ENCODE peak calls at places on chromosomes 16 and 17, in seven cellular contexts. One of them, this sample, is unnamed.

GRCh38 chr16:35752012-35752772 is 2292.8 kb downstream of the TP53TG3F start:
- DNase-seq in foreskin keratinocyte: no peak
- DNase-seq in naive thymus-derived CD4-positive, alpha-beta T cell: no peak
- DNase-seq in GM12878: no peak
- DNase-seq in CD4-positive, alpha-beta T cell: no peak
- DNase-seq in CD8-positive, alpha-beta memory T cell: no peak
- DNase-seq in dorsolateral prefrontal cortex: no peak
- DNase-seq in this sample: no peak

GRCh38 chr16:49350265-49351103 is 23.1 kb upstream of the C16orf78 start:
- DNase-seq in foreskin keratinocyte: peak; percentile 19
- DNase-seq in naive thymus-derived CD4-positive, alpha-beta T cell: no peak
- DNase-seq in GM12878: no peak
- DNase-seq in CD4-positive, alpha-beta T cell: peak; percentile 54
- DNase-seq in CD8-positive, alpha-beta memory T cell: no peak
- DNase-seq in dorsolateral prefrontal cortex: peak; percentile 80
- DNase-seq in this sample: peak; percentile 71

GRCh38 chr17:45265823-45266222 is 3.9 kb upstream of the SPATA32 start:
- DNase-seq in foreskin keratinocyte: no peak
- DNase-seq in naive thymus-derived CD4-positive, alpha-beta T cell: no peak
- DNase-seq in GM12878: no peak
- DNase-seq in CD4-positive, alpha-beta T cell: no peak
- DNase-seq in CD8-positive, alpha-beta memory T cell: no peak
- DNase-seq in dorsolateral prefrontal cortex: no peak
- DNase-seq in this sample: no peak

GRCh38 chr17:76943781-76944213 is 75.6 kb downstream of the MGAT5B start:
- DNase-seq in foreskin keratinocyte: no peak
- DNase-seq in naive thymus-derived CD4-positive, alpha-beta T cell: no peak
- DNase-seq in GM12878: no peak
- DNase-seq in CD4-positive, alpha-beta T cell: no peak
- DNase-seq in CD8-positive, alpha-beta memory T cell: no peak
- DNase-seq in dorsolateral prefrontal cortex: no peak
- DNase-seq in this sample: no peak

GRCh38 chr16:85387171-85387507 is 226.0 kb upstream of the GSE1 start:
- DNase-seq in foreskin keratinocyte: no peak
- DNase-seq in naive thymus-derived CD4-positive, alpha-beta T cell: no peak
- DNase-seq in GM12878: no peak
- DNase-seq in CD4-positive, alpha-beta T cell: no peak
- DNase-seq in CD8-positive, alpha-beta memory T cell: no peak
- DNase-seq in dorsolateral prefrontal cortex: no peak
- DNase-seq in this sample: no peak

GRCh38 chr16:74926832-74927231 is 58.1 kb downstream of the WDR59 start:
- DNase-seq in foreskin keratinocyte: no peak
- DNase-seq in naive thymus-derived CD4-positive, alpha-beta T cell: no peak
- DNase-seq in GM12878: no peak
- DNase-seq in CD4-positive, alpha-beta T cell: no peak
- DNase-seq in CD8-positive, alpha-beta memory T cell: no peak
- DNase-seq in dorsolateral prefrontal cortex: no peak
- DNase-seq in this sample: no peak

GRCh38 chr16:55480228-55480655 is 1.2 kb downstream of the MMP2 start:
- DNase-seq in foreskin keratinocyte: no peak
- DNase-seq in naive thymus-derived CD4-positive, alpha-beta T cell: no peak
- DNase-seq in GM12878: no peak
- DNase-seq in CD4-positive, alpha-beta T cell: no peak
- DNase-seq in CD8-positive, alpha-beta memory T cell: no peak
- DNase-seq in dorsolateral prefrontal cortex: no peak
- DNase-seq in this sample: no peak

GRCh38 chr17:964881-965280 is 14.7 kb downstream of the NXN start:
- DNase-seq in foreskin keratinocyte: no peak
- DNase-seq in naive thymus-derived CD4-positive, alpha-beta T cell: no peak
- DNase-seq in GM12878: no peak
- DNase-seq in CD4-positive, alpha-beta T cell: no peak
- DNase-seq in CD8-positive, alpha-beta memory T cell: no peak
- DNase-seq in dorsolateral prefrontal cortex: no peak
- DNase-seq in this sample: no peak

GRCh38 chr16:12097523-12098428 is 121.2 kb downstream of the SNX29 start:
- DNase-seq in foreskin keratinocyte: peak; percentile 45
- DNase-seq in naive thymus-derived CD4-positive, alpha-beta T cell: no peak
- DNase-seq in GM12878: no peak
- DNase-seq in CD4-positive, alpha-beta T cell: no peak
- DNase-seq in CD8-positive, alpha-beta memory T cell: no peak
- DNase-seq in dorsolateral prefrontal cortex: peak; percentile 67
- DNase-seq in this sample: no peak

GRCh38 chr17:1104222-1104621 is 75.6 kb downstream of the ABR start:
- DNase-seq in foreskin keratinocyte: no peak
- DNase-seq in naive thymus-derived CD4-positive, alpha-beta T cell: no peak
- DNase-seq in GM12878: no peak
- DNase-seq in CD4-positive, alpha-beta T cell: no peak
- DNase-seq in CD8-positive, alpha-beta memory T cell: no peak
- DNase-seq in dorsolateral prefrontal cortex: no peak
- DNase-seq in this sample: no peak

GRCh38 chr17:71033336-71033735 is 864.0 kb downstream of the KCNJ2 start:
- DNase-seq in foreskin keratinocyte: no peak
- DNase-seq in naive thymus-derived CD4-positive, alpha-beta T cell: no peak
- DNase-seq in GM12878: no peak
- DNase-seq in CD4-positive, alpha-beta T cell: no peak
- DNase-seq in CD8-positive, alpha-beta memory T cell: no peak
- DNase-seq in dorsolateral prefrontal cortex: no peak
- DNase-seq in this sample: peak; percentile 3

GRCh38 chr16:10741844-10742243 is 1.8 kb upstream of the NUBP1 start:
- DNase-seq in foreskin keratinocyte: no peak
- DNase-seq in naive thymus-derived CD4-positive, alpha-beta T cell: no peak
- DNase-seq in GM12878: no peak
- DNase-seq in CD4-positive, alpha-beta T cell: no peak
- DNase-seq in CD8-positive, alpha-beta memory T cell: no peak
- DNase-seq in dorsolateral prefrontal cortex: no peak
- DNase-seq in this sample: no peak

GRCh38 chr16:60740033-60740696 is 1296.1 kb downstream of the CDH8 start:
- DNase-seq in foreskin keratinocyte: peak; percentile 13
- DNase-seq in naive thymus-derived CD4-positive, alpha-beta T cell: no peak
- DNase-seq in GM12878: no peak
- DNase-seq in CD4-positive, alpha-beta T cell: no peak
- DNase-seq in CD8-positive, alpha-beta memory T cell: no peak
- DNase-seq in dorsolateral prefrontal cortex: no peak
- DNase-seq in this sample: no peak

GRCh38 chr16:85258616-85259015 is 146.3 kb upstream of the CIBAR2 start:
- DNase-seq in foreskin keratinocyte: no peak
- DNase-seq in naive thymus-derived CD4-positive, alpha-beta T cell: no peak
- DNase-seq in GM12878: no peak
- DNase-seq in CD4-positive, alpha-beta T cell: no peak
- DNase-seq in CD8-positive, alpha-beta memory T cell: no peak
- DNase-seq in dorsolateral prefrontal cortex: no peak
- DNase-seq in this sample: no peak

GRCh38 chr17:17727111-17727659 is 45.9 kb downstream of the RAI1 start:
- DNase-seq in foreskin keratinocyte: no peak
- DNase-seq in naive thymus-derived CD4-positive, alpha-beta T cell: no peak
- DNase-seq in GM12878: no peak
- DNase-seq in CD4-positive, alpha-beta T cell: no peak
- DNase-seq in CD8-positive, alpha-beta memory T cell: no peak
- DNase-seq in dorsolateral prefrontal cortex: no peak
- DNase-seq in this sample: no peak

GRCh38 chr17:49548506-49549310 is 27.0 kb upstream of the NXPH3 start:
- DNase-seq in foreskin keratinocyte: no peak
- DNase-seq in naive thymus-derived CD4-positive, alpha-beta T cell: no peak
- DNase-seq in GM12878: no peak
- DNase-seq in CD4-positive, alpha-beta T cell: no peak
- DNase-seq in CD8-positive, alpha-beta memory T cell: no peak
- DNase-seq in dorsolateral prefrontal cortex: no peak
- DNase-seq in this sample: no peak

GRCh38 chr17:7476951-7477350 is 2.5 kb downstream of the ZBTB4 start:
- DNase-seq in foreskin keratinocyte: no peak
- DNase-seq in naive thymus-derived CD4-positive, alpha-beta T cell: no peak
- DNase-seq in GM12878: no peak
- DNase-seq in CD4-positive, alpha-beta T cell: no peak
- DNase-seq in CD8-positive, alpha-beta memory T cell: no peak
- DNase-seq in dorsolateral prefrontal cortex: no peak
- DNase-seq in this sample: no peak
- H3K27ac ChIP-seq in foreskin keratinocyte: no peak overlapping the region
- H3K27ac ChIP-seq in naive thymus-derived CD4-positive, alpha-beta T cell: peak overlapping the region; percentile 100
- H3K27ac ChIP-seq in GM12878: no peak overlapping the region
- H3K27ac ChIP-seq in CD4-positive, alpha-beta T cell: peak overlapping the region; percentile 99
- H3K27ac ChIP-seq in CD8-positive, alpha-beta memory T cell: no peak overlapping the region
- H3K27ac ChIP-seq in dorsolateral prefrontal cortex: peak overlapping the region; percentile 100
- H3K27ac ChIP-seq in this sample: no peak overlapping the region

GRCh38 chr16:57624806-57625500 is 3.5 kb upstream of the ADGRG1 start:
- DNase-seq in foreskin keratinocyte: no peak
- DNase-seq in naive thymus-derived CD4-positive, alpha-beta T cell: no peak
- DNase-seq in GM12878: no peak
- DNase-seq in CD4-positive, alpha-beta T cell: no peak
- DNase-seq in CD8-positive, alpha-beta memory T cell: no peak
- DNase-seq in dorsolateral prefrontal cortex: peak; percentile 85
- DNase-seq in this sample: no peak

GRCh38 chr16:57626420-57627170 is 1.8 kb upstream of the ADGRG1 start:
- DNase-seq in foreskin keratinocyte: no peak
- DNase-seq in naive thymus-derived CD4-positive, alpha-beta T cell: no peak
- DNase-seq in GM12878: no peak
- DNase-seq in CD4-positive, alpha-beta T cell: no peak
- DNase-seq in CD8-positive, alpha-beta memory T cell: no peak
- DNase-seq in dorsolateral prefrontal cortex: no peak
- DNase-seq in this sample: no peak

GRCh38 chr16:57628008-57628781 is at the start of gene ADGRG1:
- DNase-seq in foreskin keratinocyte: peak; percentile 93
- DNase-seq in naive thymus-derived CD4-positive, alpha-beta T cell: no peak
- DNase-seq in GM12878: no peak
- DNase-seq in CD4-positive, alpha-beta T cell: no peak
- DNase-seq in CD8-positive, alpha-beta memory T cell: peak; percentile 22
- DNase-seq in dorsolateral prefrontal cortex: peak; percentile 86
- DNase-seq in this sample: peak; percentile 92

GRCh38 chr16:57628782-57629181 is 352 bp downstream of the ADGRG1 start:
- DNase-seq in foreskin keratinocyte: no peak
- DNase-seq in naive thymus-derived CD4-positive, alpha-beta T cell: no peak
- DNase-seq in GM12878: no peak
- DNase-seq in CD4-positive, alpha-beta T cell: no peak
- DNase-seq in CD8-positive, alpha-beta memory T cell: no peak
- DNase-seq in dorsolateral prefrontal cortex: no peak
- DNase-seq in this sample: no peak

DNA sequence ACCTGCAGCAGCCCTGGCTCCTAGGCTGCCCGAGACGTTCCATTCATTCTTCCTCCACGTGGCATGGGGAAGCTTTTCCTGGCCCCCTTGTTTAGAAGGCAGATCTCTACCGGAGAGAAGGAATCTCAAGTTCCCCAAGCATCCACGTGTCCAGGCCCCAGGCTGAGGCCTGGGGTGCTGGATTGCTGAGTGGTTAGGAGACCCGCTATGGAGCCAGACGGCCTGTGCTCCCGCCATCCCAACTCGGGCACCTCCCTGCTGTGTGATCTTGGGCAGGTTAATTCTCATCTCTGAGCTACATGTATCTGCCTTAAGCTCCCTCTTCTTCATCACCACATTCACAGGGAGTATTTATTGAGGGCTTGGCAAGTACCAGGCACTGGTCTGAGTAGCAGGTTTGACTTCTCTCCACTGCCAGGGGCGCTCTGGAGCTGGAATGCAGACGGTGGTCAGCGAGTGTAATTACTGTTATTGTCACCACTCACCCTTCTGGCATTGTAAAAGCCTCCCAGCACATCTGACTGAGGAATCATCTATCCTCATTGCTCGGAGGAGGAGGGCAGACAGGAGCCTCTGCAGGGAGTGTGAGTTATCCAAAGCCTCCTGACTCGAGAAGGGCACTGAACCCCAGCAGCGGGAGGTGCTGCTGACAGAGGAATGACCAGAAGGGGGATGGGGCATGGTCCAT is 1.1 kb upstream of the ADGRG1 start:
- DNase-seq in foreskin keratinocyte: peak; percentile 74
- DNase-seq in naive thymus-derived CD4-positive, alpha-beta T cell: no peak
- DNase-seq in GM12878: no peak
- DNase-seq in CD4-positive, alpha-beta T cell: no peak
- DNase-seq in CD8-positive, alpha-beta memory T cell: no peak
- DNase-seq in dorsolateral prefrontal cortex: no peak
- DNase-seq in this sample: no peak
- H3K27ac ChIP-seq in foreskin keratinocyte: peak overlapping the region; percentile 84
- H3K27ac ChIP-seq in naive thymus-derived CD4-positive, alpha-beta T cell: no peak overlapping the region
- H3K27ac ChIP-seq in GM12878: no peak overlapping the region
- H3K27ac ChIP-seq in CD4-positive, alpha-beta T cell: no peak overlapping the region
- H3K27ac ChIP-seq in CD8-positive, alpha-beta memory T cell: no peak overlapping the region
- H3K27ac ChIP-seq in dorsolateral prefrontal cortex: peak overlapping the region; percentile 94
- H3K27ac ChIP-seq in this sample: no peak overlapping the region

GRCh38 chr16:1351215-1351581 is 480 bp downstream of the TSR3 start:
- DNase-seq in foreskin keratinocyte: no peak
- DNase-seq in naive thymus-derived CD4-positive, alpha-beta T cell: no peak
- DNase-seq in GM12878: no peak
- DNase-seq in CD4-positive, alpha-beta T cell: no peak
- DNase-seq in CD8-positive, alpha-beta memory T cell: no peak
- DNase-seq in dorsolateral prefrontal cortex: no peak
- DNase-seq in this sample: no peak
- H3K27ac ChIP-seq in foreskin keratinocyte: peak overlapping the region; percentile 31
- H3K27ac ChIP-seq in naive thymus-derived CD4-positive, alpha-beta T cell: peak overlapping the region; percentile 81
- H3K27ac ChIP-seq in GM12878: peak overlapping the region; percentile 59
- H3K27ac ChIP-seq in CD4-positive, alpha-beta T cell: peak overlapping the region; percentile 46
- H3K27ac ChIP-seq in CD8-positive, alpha-beta memory T cell: peak overlapping the region; percentile 75
- H3K27ac ChIP-seq in dorsolateral prefrontal cortex: peak overlapping the region; percentile 90
- H3K27ac ChIP-seq in this sample: peak overlapping the region; percentile 82

GRCh38 chr16:88678224-88678979 is 7.9 kb downstream of the SNAI3 start:
- DNase-seq in foreskin keratinocyte: no peak
- DNase-seq in naive thymus-derived CD4-positive, alpha-beta T cell: no peak
- DNase-seq in GM12878: no peak
- DNase-seq in CD4-positive, alpha-beta T cell: no peak
- DNase-seq in CD8-positive, alpha-beta memory T cell: no peak
- DNase-seq in dorsolateral prefrontal cortex: no peak
- DNase-seq in this sample: peak; percentile 49

GRCh38 chr16:88681084-88681680 is 5.1 kb downstream of the SNAI3 start:
- DNase-seq in foreskin keratinocyte: no peak
- DNase-seq in naive thymus-derived CD4-positive, alpha-beta T cell: peak; percentile 53
- DNase-seq in GM12878: no peak
- DNase-seq in CD4-positive, alpha-beta T cell: no peak
- DNase-seq in CD8-positive, alpha-beta memory T cell: peak; percentile 58
- DNase-seq in dorsolateral prefrontal cortex: no peak
- DNase-seq in this sample: no peak

GRCh38 chr16:88680554-88681083 is 5.7 kb downstream of the SNAI3 start:
- DNase-seq in foreskin keratinocyte: no peak
- DNase-seq in naive thymus-derived CD4-positive, alpha-beta T cell: no peak
- DNase-seq in GM12878: no peak
- DNase-seq in CD4-positive, alpha-beta T cell: no peak
- DNase-seq in CD8-positive, alpha-beta memory T cell: no peak
- DNase-seq in dorsolateral prefrontal cortex: no peak
- DNase-seq in this sample: no peak

GRCh38 chr16:88684569-88685155 is 1.6 kb downstream of the SNAI3 start:
- DNase-seq in foreskin keratinocyte: no peak
- DNase-seq in naive thymus-derived CD4-positive, alpha-beta T cell: no peak
- DNase-seq in GM12878: no peak
- DNase-seq in CD4-positive, alpha-beta T cell: no peak
- DNase-seq in CD8-positive, alpha-beta memory T cell: no peak
- DNase-seq in dorsolateral prefrontal cortex: no peak
- DNase-seq in this sample: no peak

DNA sequence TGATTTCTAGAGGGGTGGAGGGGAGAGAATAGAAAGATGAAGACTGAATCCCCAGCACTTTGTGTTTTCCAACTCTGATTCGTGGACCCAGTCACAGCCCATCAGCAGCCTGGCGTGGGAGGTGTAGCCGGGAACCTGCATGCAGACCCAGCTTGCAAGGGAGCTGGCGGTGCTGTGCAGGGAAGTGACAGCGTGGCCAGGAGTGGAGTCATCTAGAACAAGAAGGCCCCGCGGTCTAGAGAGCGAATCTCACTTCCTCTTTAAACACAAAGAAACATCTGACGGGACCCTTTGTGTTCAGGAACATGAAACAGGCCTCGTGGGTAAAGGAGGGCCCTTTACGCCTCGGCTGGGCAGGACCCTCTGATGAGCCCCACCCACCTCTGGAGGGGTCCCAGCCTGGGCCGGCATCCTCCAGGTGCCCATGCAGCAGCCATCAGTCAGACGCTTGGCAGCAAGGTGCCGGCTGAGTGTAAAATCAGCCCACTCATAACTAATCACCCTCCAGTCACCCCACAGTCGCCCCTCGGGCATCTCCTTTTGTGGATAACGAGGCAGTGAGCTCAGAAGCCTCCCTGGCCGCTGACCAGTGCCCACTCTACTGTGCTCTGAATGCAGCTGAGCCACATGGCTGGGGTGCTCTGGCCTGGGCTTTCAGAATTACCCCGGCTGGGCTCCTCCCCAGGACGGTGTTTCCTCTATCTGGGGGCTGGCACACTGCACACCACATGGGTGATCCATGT is 4.4 kb downstream of the SNAI3 start:
- DNase-seq in foreskin keratinocyte: no peak
- DNase-seq in naive thymus-derived CD4-positive, alpha-beta T cell: peak; percentile 69
- DNase-seq in GM12878: peak; percentile 84
- DNase-seq in CD4-positive, alpha-beta T cell: peak; percentile 66
- DNase-seq in CD8-positive, alpha-beta memory T cell: peak; percentile 47
- DNase-seq in dorsolateral prefrontal cortex: peak; percentile 88
- DNase-seq in this sample: no peak
- H3K27ac ChIP-seq in foreskin keratinocyte: no peak overlapping the region
- H3K27ac ChIP-seq in naive thymus-derived CD4-positive, alpha-beta T cell: peak overlapping the region; percentile 67
- H3K27ac ChIP-seq in GM12878: peak overlapping the region; percentile 92
- H3K27ac ChIP-seq in CD4-positive, alpha-beta T cell: peak overlapping the region; percentile 57
- H3K27ac ChIP-seq in CD8-positive, alpha-beta memory T cell: no peak overlapping the region
- H3K27ac ChIP-seq in dorsolateral prefrontal cortex: peak overlapping the region; percentile 75
- H3K27ac ChIP-seq in this sample: no peak overlapping the region